ENCODE peak calls at places on chromosomes 5 and 9, in four cellular contexts. T is sigmoid colon, K is transverse colon, E is HCT116. Y is an unnamed sample. For H3K9me3, the result is how much of the 10 kb centered on the place peaks cover.

GRCh38 chr9:95511232-95511951 is 5.4 kb downstream of the PTCH1 start:
- DNase-seq in T (peak), K (peak), E (no peak), Y (peak)

GRCh38 chr5:71533142-71533541 is 54.0 kb upstream of the MCCC2 start:
- DNase-seq in T (no peak), K (no peak), E (no peak), Y (no peak)

GRCh38 chr9:70589571-70590263 is 175.3 kb upstream of the KLF9 start:
- DNase-seq in T (peak), K (no peak), E (no peak), Y (no peak)

GRCh38 chr5:4511996-4512656 is 628.0 kb upstream of the ADAMTS16 start:
- DNase-seq in T (no peak), K (no peak), E (no peak), Y (no peak)

GRCh38 chr5:175235251-175235963 is 208.6 kb downstream of the DRD1 start:
- DNase-seq in T (no peak), K (no peak), E (no peak), Y (no peak)

GRCh38 chr5:89968870-89969472 is 440.6 kb downstream of the CETN3 start:
- DNase-seq in T (no peak), K (no peak), E (no peak), Y (no peak)

GRCh38 chr9:108779506-108779905 is 76.3 kb downstream of the ACTL7B start:
- DNase-seq in T (no peak), K (no peak), E (no peak), Y (no peak)

GRCh38 chr9:6779417-6780241 is 21.9 kb downstream of the KDM4C start:
- DNase-seq in T (peak), K (peak), E (no peak), Y (no peak)

GRCh38 chr9:114504341-114505186 is 709 bp downstream of the WHRN start:
- DNase-seq in T (peak), K (peak), E (peak), Y (peak)

GRCh38 chr5:155983954-155984353 is 343.0 kb upstream of the SGCD start:
- DNase-seq in T (no peak), K (no peak), E (no peak), Y (no peak)

GRCh38 chr5:63127054-63127453 is 548.4 kb downstream of the LRRC70 start:
- DNase-seq in T (no peak), K (no peak), E (no peak), Y (no peak)

GRCh38 chr5:18455521-18455920 is 821.3 kb downstream of the TAF11L14 start:
- DNase-seq in T (no peak), K (no peak), E (no peak), Y (no peak)

GRCh38 chr9:127873886-127874285 is 3.6 kb downstream of the AK1 start:
- DNase-seq in T (peak), K (peak), E (no peak), Y (no peak)

GRCh38 chr9:108609227-108609894 is 246.4 kb downstream of the ACTL7B start:
- DNase-seq in T (no peak), K (no peak), E (no peak), Y (no peak)

GRCh38 chr5:30997681-30998080 is 195.8 kb upstream of the CDH6 start:
- DNase-seq in T (no peak), K (no peak), E (no peak), Y (no peak)

GRCh38 chr9:126965077-126965476 is 50.5 kb downstream of the RALGPS1 start:
- DNase-seq in T (no peak), K (no peak), E (no peak), Y (no peak)

GRCh38 chr5:149610583-149611250 is 29.4 kb downstream of the ARHGEF37 start:
- DNase-seq in T (no peak), K (no peak), E (no peak), Y (no peak)

GRCh38 chr9:98007251-98007928 is 24.2 kb downstream of the ANP32B start:
- DNase-seq in T (no peak), K (no peak), E (no peak), Y (no peak)

GRCh38 chr5:85170183-85170582 is 785.5 kb upstream of the EDIL3 start:
- DNase-seq in T (no peak), K (no peak), E (no peak), Y (no peak)

GRCh38 chr9:35669331-35670145 is 4.2 kb upstream of the CA9 start:
- DNase-seq in T (no peak), K (peak), E (no peak), Y (peak)

GRCh38 chr9:36152741-36153438 is 16.3 kb upstream of the CCIN start:
- DNase-seq in T (no peak), K (no peak), E (no peak), Y (peak)

GRCh38 chr5:1936413-1936812 is 53.7 kb upstream of the IRX4 start:
- DNase-seq in T (no peak), K (no peak), E (peak), Y (no peak)

GRCh38 chr9:7756088-7756487 is 43.5 kb downstream of the DMAC1 start:
- DNase-seq in T (no peak), K (no peak), E (no peak), Y (no peak)

GRCh38 chr9:120982851-120983250 is 56.3 kb upstream of the TRAF1 start:
- DNase-seq in T (no peak), K (no peak), E (no peak), Y (no peak)

GRCh38 chr5:8598996-8599395 is 730.0 kb downstream of the MTRR start:
- DNase-seq in T (no peak), K (no peak), E (no peak), Y (no peak)

GRCh38 chr5:126186210-126186609 is 237.0 kb upstream of the GRAMD2B start:
- DNase-seq in T (no peak), K (no peak), E (no peak), Y (no peak)

GRCh38 chr5:122704247-122705036 is 70.4 kb upstream of the SNX2 start:
- DNase-seq in T (no peak), K (no peak), E (peak), Y (no peak)

GRCh38 chr9:15373201-15373530 is 49.5 kb upstream of the SNAPC3 start:
- DNase-seq in T (no peak), K (no peak), E (no peak), Y (no peak)

GRCh38 chr9:134189475-134190231 is 25.3 kb upstream of the RNU6ATAC start:
- DNase-seq in T (peak), K (no peak), E (no peak), Y (peak)

GRCh38 chr9:99365233-99365980 is 143.3 kb downstream of the SEC61B start:
- DNase-seq in T (no peak), K (no peak), E (no peak), Y (no peak)

GRCh38 chr5:151202381-151203139 is 21.3 kb downstream of the CCDC69 start:
- DNase-seq in T (no peak), K (no peak), E (peak), Y (no peak)

GRCh38 chr5:40813698-40814281 is 15.6 kb upstream of the PRKAA1 start:
- DNase-seq in T (no peak), K (no peak), E (no peak), Y (no peak)

GRCh38 chr5:28066856-28067255 is 1028.5 kb upstream of the CDH9 start:
- DNase-seq in T (no peak), K (no peak), E (no peak), Y (no peak)

GRCh38 chr5:61901997-61902396 is 404.0 kb upstream of the KIF2A start:
- DNase-seq in T (no peak), K (no peak), E (no peak), Y (no peak)

GRCh38 chr5:87099967-87100366 is 167.7 kb upstream of the RASA1 start:
- DNase-seq in T (no peak), K (no peak), E (no peak), Y (no peak)

GRCh38 chr9:125415583-125416443 is 154.2 kb downstream of the GAPVD1 start:
- DNase-seq in T (no peak), K (no peak), E (no peak), Y (no peak)

GRCh38 chr5:141393267-141393666 is 834 bp downstream of the PCDHGA8 start:
- DNase-seq in T (no peak), K (no peak), E (no peak), Y (no peak)
- H3K9me3 ChIP-seq in T (under half), K (half or more), E (under half), Y (half or more)

GRCh38 chr5:132426525-132427138 is 57.1 kb downstream of the SLC22A5 start:
- DNase-seq in T (peak), K (peak), E (no peak), Y (peak)
- TF ChIP-seq POLR2AphosphoS5 in T (peak), K (no peak), E (peak), Y (peak)

GRCh38 chr9:135283621-135284020 is 196.0 kb upstream of the PPP1R26 start:
- DNase-seq in T (no peak), K (no peak), E (no peak), Y (no peak)
- H3K4me3 ChIP-seq in T (no peak), K (no peak), E (no peak), Y (no peak)

GRCh38 chr5:43161244-43161643 is 30.8 kb upstream of the NIM1K start:
- DNase-seq in T (no peak), K (no peak), E (no peak), Y (no peak)
- H3K9me3 ChIP-seq in T (under half), K (under half), E (under half), Y (under half)

GRCh38 chr5:143006511-143006910 is 236.3 kb downstream of the ARHGAP26 start:
- DNase-seq in T (no peak), K (no peak), E (no peak), Y (no peak)

GRCh38 chr5:143003328-143003636 is 233.1 kb downstream of the ARHGAP26 start:
- DNase-seq in T (no peak), K (no peak), E (no peak), Y (no peak)

GRCh38 chr5:143004361-143004802 is 234.2 kb downstream of the ARHGAP26 start:
- DNase-seq in T (no peak), K (no peak), E (no peak), Y (no peak)

GRCh38 chr5:143001764-143002351 is 231.7 kb downstream of the ARHGAP26 start:
- DNase-seq in T (no peak), K (no peak), E (no peak), Y (peak)

GRCh38 chr5:143002459-143003327 is 232.5 kb downstream of the ARHGAP26 start:
- DNase-seq in T (no peak), K (peak), E (no peak), Y (peak)
- TF ChIP-seq POLR2AphosphoS5 in T (peak), K (no peak), E (no peak), Y (no peak)

DNA sequence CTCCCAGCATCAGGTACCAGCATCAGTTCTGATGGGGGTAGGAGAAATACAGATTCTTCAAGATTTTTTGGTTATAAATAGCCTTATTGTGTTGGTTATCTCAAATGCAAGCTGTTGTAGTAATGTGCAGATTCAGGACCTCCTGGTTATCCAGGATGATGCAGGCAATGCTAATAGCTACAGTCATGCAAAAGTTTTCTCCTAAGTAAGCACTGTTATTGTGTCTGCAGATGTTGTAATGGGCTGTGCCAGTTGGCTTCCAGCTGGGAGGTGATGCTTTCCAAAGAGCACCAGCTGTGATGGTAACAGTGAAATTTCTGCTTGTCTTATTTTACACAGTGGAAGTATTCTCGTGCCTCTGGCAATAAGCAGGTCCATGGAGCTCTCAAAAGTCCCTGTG is 719.2 kb upstream of the CTNND2 start:
- DNase-seq in T (no peak), K (no peak), E (no peak), Y (no peak)
- H3K4me3 ChIP-seq in T (no peak), K (no peak), E (no peak), Y (no peak)

GRCh38 chr5:53694520-53695022 is 134.1 kb downstream of the NDUFS4 start:
- DNase-seq in T (no peak), K (no peak), E (no peak), Y (no peak)
- H3K9me3 ChIP-seq in T (under half), K (under half), E (under half), Y (half or more)

DNA sequence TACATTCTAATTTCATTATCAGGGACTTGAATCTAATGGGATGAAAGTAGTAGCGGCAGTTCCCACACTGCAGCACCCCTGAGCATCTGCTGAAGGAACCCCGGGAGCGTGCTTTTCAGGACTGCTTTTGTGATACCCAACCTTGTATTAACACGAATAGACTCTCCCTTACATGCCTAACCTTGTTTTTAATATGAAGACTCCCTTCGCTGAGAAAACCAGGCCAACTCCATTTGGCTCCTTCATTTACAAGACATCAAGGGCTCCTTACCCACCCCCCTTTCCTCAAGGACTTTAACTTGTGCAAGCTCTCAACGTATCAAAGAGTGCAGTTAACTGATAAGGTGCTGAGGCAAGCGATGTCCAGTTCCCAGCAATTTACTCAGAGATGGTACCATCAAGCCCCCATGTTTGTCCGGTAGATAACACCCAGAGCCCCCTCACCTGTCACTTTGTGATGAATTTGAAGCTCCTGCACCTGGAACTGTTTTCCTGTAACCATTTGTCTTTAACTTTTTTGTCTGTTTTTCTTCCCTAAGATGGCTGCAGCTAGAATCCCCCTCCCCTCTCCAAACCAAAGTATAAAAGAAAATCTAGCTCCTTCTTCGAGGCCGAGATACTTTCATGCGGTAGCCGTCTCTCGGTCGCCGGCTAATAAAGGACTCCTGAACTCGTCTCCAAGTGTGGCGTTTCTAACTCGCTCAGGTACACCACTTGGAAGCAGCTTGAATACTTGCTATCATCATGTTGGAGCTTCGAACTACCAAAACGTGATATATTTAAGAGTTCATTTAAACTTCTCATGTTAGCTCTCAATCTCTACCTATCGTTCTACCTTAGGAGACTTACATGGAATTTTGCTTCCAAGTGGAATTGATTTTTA is 10.7 kb downstream of the HNRNPH1 start:
- DNase-seq in T (peak), K (no peak), E (no peak), Y (peak)
- TF ChIP-seq POLR2AphosphoS5 in T (no peak), K (no peak), E (peak), Y (no peak)

DNA sequence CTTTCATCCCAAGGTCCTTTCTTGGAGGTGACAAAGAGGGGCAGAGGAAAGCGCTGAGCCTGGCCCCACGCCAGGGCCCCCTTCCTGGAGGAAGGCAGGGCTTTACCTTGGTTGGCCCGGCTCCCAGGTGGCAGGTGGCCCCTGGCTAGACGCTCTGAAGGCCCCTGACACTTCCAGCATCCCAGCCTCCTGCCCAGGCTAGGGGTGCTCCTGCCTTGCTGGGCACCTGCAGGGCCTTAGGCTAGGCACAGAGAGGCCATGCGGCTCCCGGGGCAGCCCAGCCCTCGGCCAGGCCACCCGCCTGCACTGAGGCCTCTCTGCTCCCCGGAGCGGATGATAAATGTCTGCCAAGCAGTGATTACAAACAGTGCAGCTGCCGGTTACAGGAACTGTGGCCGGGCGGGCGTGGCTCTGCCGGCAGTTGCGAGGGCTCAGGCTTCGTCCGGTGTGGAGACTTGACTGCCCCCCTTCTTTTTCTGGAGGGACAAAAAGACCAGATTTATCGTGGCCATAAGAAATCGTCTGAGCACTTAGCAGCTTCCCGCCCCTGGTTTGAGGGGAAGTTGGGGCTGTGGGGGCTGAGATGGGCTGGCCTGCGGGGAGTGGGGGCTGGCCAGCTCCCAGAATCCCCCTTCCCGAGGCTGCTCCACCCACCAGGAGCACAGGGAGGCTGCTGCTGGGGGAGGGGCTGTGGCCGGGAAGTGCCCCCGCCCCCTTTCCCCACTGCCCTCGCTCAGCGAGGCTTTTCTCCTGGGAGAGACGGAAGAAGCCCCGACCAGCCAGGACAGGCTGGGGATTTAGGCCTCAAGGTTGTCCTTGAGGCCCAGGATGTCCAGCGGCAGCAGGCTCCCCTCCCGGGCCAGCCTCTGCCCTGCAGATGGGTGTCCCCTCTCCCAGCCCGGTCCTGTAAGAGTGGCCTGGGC is 31.6 kb upstream of the UBAC1 start:
- DNase-seq in T (peak), K (peak), E (no peak), Y (peak)
- H3K4me3 ChIP-seq in T (peak), K (peak), E (peak), Y (peak)

GRCh38 chr9:65411336-65411735 is 126.3 kb upstream of the FOXD4L5 start:
- DNase-seq in T (no peak), K (no peak), E (no peak), Y (peak)
- H3K9me3 ChIP-seq in T (under half), K (under half), E (under half), Y (half or more)

Y was measured in spleen.